ENCODE peak calls at places on chromosomes 2 and 18, in seven cellular contexts. P is aorta, K is HepG2, T is fibroblast of lung, X is heart left ventricle, A is PC-9, U is A673. M is an unnamed sample.

GRCh38 chr2:39492095-39492590 is 55.1 kb upstream of the MAP4K3 start:
- DNase-seq in P (no peak), K (peak; percentile 94), T (peak; percentile 99), X (no peak), A (peak; percentile 92), U (peak; percentile 32), M (no peak)

GRCh38 chr2:110858135-110858737 is 125.9 kb downstream of the ACOXL start:
- DNase-seq in P (no peak), K (no peak), T (no peak), X (no peak), A (no peak), U (no peak), M (no peak)

GRCh38 chr2:106108351-106108750 is 85.8 kb downstream of the UXS1 start:
- DNase-seq in P (no peak), K (no peak), T (peak; percentile 20), X (no peak), A (no peak), U (no peak), M (no peak)

GRCh38 chr2:131572175-131572574 is 44.5 kb downstream of the CCDC74A start:
- DNase-seq in P (no peak), K (no peak), T (no peak), X (no peak), A (no peak), U (no peak), M (no peak)

GRCh38 chr18:50783553-50783952 is 36.3 kb downstream of the MRO start:
- DNase-seq in P (no peak), K (no peak), T (no peak), X (no peak), A (no peak), U (no peak), M (no peak)

GRCh38 chr2:189698020-189698887 is 23.8 kb downstream of the ANKAR start:
- DNase-seq in P (no peak), K (peak; percentile 67), T (peak; percentile 36), X (peak; percentile 28), A (peak; percentile 46), U (peak; percentile 66), M (no peak)

GRCh38 chr2:68193774-68194372 is 36.2 kb downstream of the PNO1 start:
- DNase-seq in P (no peak), K (no peak), T (peak; percentile 67), X (no peak), A (peak; percentile 39), U (no peak), M (no peak)

GRCh38 chr18:29147944-29148343 is 971.0 kb upstream of the CDH2 start:
- DNase-seq in P (no peak), K (no peak), T (peak; percentile 72), X (no peak), A (no peak), U (peak; percentile 61), M (no peak)

GRCh38 chr2:58065248-58065647 is 18.6 kb downstream of the VRK2 start:
- DNase-seq in P (no peak), K (no peak), T (no peak), X (no peak), A (no peak), U (no peak), M (no peak)

GRCh38 chr2:58057890-58058590 is 11.4 kb downstream of the VRK2 start:
- DNase-seq in P (no peak), K (no peak), T (no peak), X (no peak), A (no peak), U (no peak), M (no peak)

GRCh38 chr2:58067001-58067400 is 20.4 kb downstream of the VRK2 start:
- DNase-seq in P (no peak), K (no peak), T (no peak), X (no peak), A (no peak), U (no peak), M (no peak)

GRCh38 chr2:58064136-58064535 is 17.5 kb downstream of the VRK2 start:
- DNase-seq in P (no peak), K (no peak), T (no peak), X (no peak), A (no peak), U (no peak), M (no peak)

DNA sequence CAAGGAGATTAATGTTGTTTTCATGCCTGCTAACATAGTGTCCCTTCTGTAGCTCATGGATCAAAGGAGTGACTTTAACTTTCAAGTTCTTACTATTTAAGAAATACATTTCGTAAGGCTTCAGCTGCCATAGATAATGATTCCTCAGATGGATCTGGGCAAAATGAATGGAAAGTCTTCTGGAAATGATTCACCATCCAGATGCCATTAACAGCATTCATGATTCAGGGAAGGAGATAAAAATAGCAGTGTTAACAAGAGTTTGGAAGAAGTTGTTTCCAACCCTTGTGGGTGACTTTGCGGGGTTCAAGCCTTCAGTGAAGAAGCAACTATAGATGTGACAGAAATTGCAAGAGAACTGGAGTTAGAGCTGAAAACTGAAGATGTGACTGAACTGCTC is 17.0 kb downstream of the VRK2 start:
- DNase-seq in P (no peak), K (no peak), T (peak; percentile 83), X (no peak), A (no peak), U (no peak), M (no peak)
- H3K27ac ChIP-seq in P (no peak overlapping the region), K (no peak overlapping the region), T (peak overlapping the region; percentile 47), X (no peak overlapping the region), A (no peak overlapping the region), U (no peak overlapping the region), M (no peak overlapping the region)

GRCh38 chr2:54454548-54454921 is 1.6 kb upstream of the SPTBN1 start:
- DNase-seq in P (no peak), K (peak; percentile 71), T (no peak), X (no peak), A (no peak), U (no peak), M (no peak)

GRCh38 chr2:54455584-54456525 is at the start of gene SPTBN1:
- DNase-seq in P (peak; percentile 96), K (peak; percentile 87), T (peak; percentile 94), X (peak; percentile 95), A (peak; percentile 45), U (peak; percentile 94), M (peak; percentile 96)

GRCh38 chr2:54457326-54458023 is 1.3 kb downstream of the SPTBN1 start:
- DNase-seq in P (no peak), K (peak; percentile 59), T (peak; percentile 33), X (peak; percentile 59), A (no peak), U (peak; percentile 54), M (peak; percentile 30)

GRCh38 chr2:54456526-54457325 is 599 bp downstream of the SPTBN1 start:
- DNase-seq in P (no peak), K (peak; percentile 19), T (peak; percentile 41), X (peak; percentile 48), A (no peak), U (peak; percentile 58), M (peak; percentile 70)

GRCh38 chr2:54454922-54455583 is 1.1 kb upstream of the SPTBN1 start:
- DNase-seq in P (peak; percentile 79), K (peak; percentile 48), T (no peak), X (peak; percentile 48), A (no peak), U (no peak), M (no peak)
- H3K27ac ChIP-seq in P (peak overlapping the region; percentile 92), K (peak overlapping the region; percentile 82), T (peak overlapping the region; percentile 69), X (peak overlapping the region; percentile 99), A (no peak overlapping the region), U (no peak overlapping the region), M (peak overlapping the region; percentile 96)

GRCh38 chr18:61655630-61656029 is 237.2 kb downstream of the RNF152 start:
- DNase-seq in P (no peak), K (no peak), T (no peak), X (no peak), A (no peak), U (no peak), M (no peak)

GRCh38 chr18:61657066-61657732 is 235.6 kb downstream of the RNF152 start:
- DNase-seq in P (no peak), K (no peak), T (no peak), X (no peak), A (no peak), U (no peak), M (no peak)

GRCh38 chr18:61651880-61652268 is 240.9 kb downstream of the RNF152 start:
- DNase-seq in P (no peak), K (no peak), T (no peak), X (no peak), A (peak; percentile 87), U (no peak), M (no peak)

GRCh38 chr18:61651145-61651879 is 241.5 kb downstream of the RNF152 start:
- DNase-seq in P (no peak), K (no peak), T (no peak), X (no peak), A (peak; percentile 88), U (no peak), M (no peak)

DNA sequence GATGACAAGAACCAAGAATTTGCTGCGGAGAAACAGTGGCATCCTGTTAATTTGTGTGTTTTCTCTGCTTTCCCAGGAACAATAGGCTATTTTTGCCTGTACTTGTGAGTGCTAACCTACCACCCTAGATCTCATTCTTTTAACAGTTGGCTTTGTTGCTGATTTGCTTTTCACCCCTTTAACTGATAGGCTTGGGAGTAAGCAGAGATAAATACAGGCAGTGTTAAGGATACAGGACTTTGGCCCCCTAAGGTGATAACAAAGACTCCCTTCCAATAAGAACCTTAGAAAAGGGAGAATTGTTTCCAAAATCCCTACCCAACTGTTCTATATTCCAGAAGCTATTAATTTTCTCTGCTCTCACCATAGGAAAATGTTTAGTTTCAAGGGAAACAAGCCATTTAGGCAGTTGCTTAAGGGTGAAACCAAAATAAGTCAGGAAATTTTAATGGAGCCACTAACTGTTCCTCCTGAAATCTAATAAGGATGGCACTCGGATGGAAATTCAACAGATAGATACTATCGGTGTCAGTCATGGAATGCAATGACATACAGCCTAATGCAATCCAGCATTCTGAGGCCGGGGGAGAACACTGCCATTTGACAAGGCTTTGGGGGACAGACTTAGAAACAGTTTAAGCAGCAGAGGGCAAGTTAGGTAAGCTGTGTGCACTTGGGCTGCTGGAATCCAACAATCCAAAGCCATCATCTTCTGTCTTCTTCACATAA is 238.8 kb downstream of the RNF152 start:
- DNase-seq in P (no peak), K (no peak), T (no peak), X (no peak), A (no peak), U (no peak), M (no peak)
- H3K27ac ChIP-seq in P (no peak overlapping the region), K (no peak overlapping the region), T (no peak overlapping the region), X (no peak overlapping the region), A (no peak overlapping the region), U (no peak overlapping the region), M (no peak overlapping the region)

GRCh38 chr2:138276367-138276766 is 225.2 kb upstream of the SPOPL start:
- DNase-seq in P (no peak), K (peak; percentile 21), T (peak; percentile 20), X (no peak), A (no peak), U (no peak), M (no peak)

GRCh38 chr2:138277062-138277461 is 224.5 kb upstream of the SPOPL start:
- DNase-seq in P (no peak), K (peak; percentile 55), T (no peak), X (no peak), A (no peak), U (no peak), M (no peak)

GRCh38 chr2:138279871-138280270 is 221.7 kb upstream of the SPOPL start:
- DNase-seq in P (no peak), K (no peak), T (no peak), X (no peak), A (no peak), U (no peak), M (no peak)

DNA sequence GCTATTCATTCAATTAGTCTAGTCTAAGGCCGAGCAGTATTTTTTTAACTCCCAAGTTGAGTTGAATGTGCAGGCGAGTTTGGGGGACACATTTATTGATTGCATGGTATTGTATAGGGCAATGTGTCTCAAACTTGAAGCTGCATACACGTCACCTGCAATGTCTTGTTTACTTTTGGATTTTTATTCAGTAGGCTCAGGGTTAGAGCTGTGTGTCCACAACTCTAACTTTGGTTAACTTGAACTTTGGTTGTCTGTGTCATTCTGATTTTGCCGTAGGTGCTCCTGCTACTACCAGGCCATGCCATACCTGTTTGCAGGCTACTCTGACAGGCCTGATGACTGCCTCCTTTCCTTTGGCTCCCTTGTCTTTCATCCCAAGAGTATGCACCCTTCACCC is 219.6 kb upstream of the SPOPL start:
- DNase-seq in P (no peak), K (peak; percentile 80), T (no peak), X (no peak), A (no peak), U (no peak), M (no peak)
- H3K27ac ChIP-seq in P (no peak overlapping the region), K (no peak overlapping the region), T (no peak overlapping the region), X (no peak overlapping the region), A (no peak overlapping the region), U (no peak overlapping the region), M (no peak overlapping the region)